ENCODE peak calls at places on chromosomes 7 and 10, in eight cellular contexts. One of them, this sample, is unnamed.

GRCh38 chr10:128324058-128324457 is 197.8 kb upstream of the MKI67 start:
- DNase-seq in body of pancreas: peak; percentile 8
- DNase-seq in mammary epithelial cell: no peak
- DNase-seq in AG10803: no peak
- DNase-seq in fibroblast of villous mesenchyme: no peak
- DNase-seq in IMR-90: no peak
- DNase-seq in fibroblast of lung: no peak
- DNase-seq in adrenal gland: no peak
- DNase-seq in this sample: peak; percentile 51

GRCh38 chr7:23544913-23545354 is 13.2 kb upstream of the TRA2A start:
- DNase-seq in IMR-90: peak; percentile 44
- DNase-seq in body of pancreas: no peak
- DNase-seq in adrenal gland: no peak
- DNase-seq in AG10803: peak; percentile 22
- DNase-seq in fibroblast of villous mesenchyme: peak; percentile 27
- DNase-seq in mammary epithelial cell: peak; percentile 39
- DNase-seq in fibroblast of lung: peak; percentile 42
- DNase-seq in this sample: no peak

GRCh38 chr7:71740196-71740560 is 608.2 kb downstream of the GALNT17 start:
- DNase-seq in fibroblast of lung: no peak
- DNase-seq in IMR-90: no peak
- DNase-seq in AG10803: no peak
- DNase-seq in mammary epithelial cell: no peak
- DNase-seq in adrenal gland: no peak
- DNase-seq in fibroblast of villous mesenchyme: no peak
- DNase-seq in body of pancreas: no peak
- DNase-seq in this sample: no peak

GRCh38 chr7:36820527-36821170 is 96.4 kb upstream of the AOAH start:
- DNase-seq in IMR-90: no peak
- DNase-seq in adrenal gland: no peak
- DNase-seq in mammary epithelial cell: peak; percentile 92
- DNase-seq in fibroblast of lung: peak; percentile 71
- DNase-seq in AG10803: peak; percentile 50
- DNase-seq in fibroblast of villous mesenchyme: peak; percentile 69
- DNase-seq in body of pancreas: no peak
- DNase-seq in this sample: no peak

GRCh38 chr7:8938036-8938435 is 504.6 kb downstream of the NXPH1 start:
- DNase-seq in mammary epithelial cell: no peak
- DNase-seq in body of pancreas: no peak
- DNase-seq in fibroblast of villous mesenchyme: no peak
- DNase-seq in adrenal gland: no peak
- DNase-seq in fibroblast of lung: no peak
- DNase-seq in AG10803: no peak
- DNase-seq in IMR-90: no peak
- DNase-seq in this sample: no peak

GRCh38 chr10:73889014-73889413 is 14.7 kb upstream of the CAMK2G start:
- DNase-seq in body of pancreas: peak; percentile 58
- DNase-seq in fibroblast of villous mesenchyme: peak; percentile 41
- DNase-seq in AG10803: peak; percentile 94
- DNase-seq in adrenal gland: peak; percentile 67
- DNase-seq in fibroblast of lung: peak; percentile 72
- DNase-seq in IMR-90: peak; percentile 78
- DNase-seq in mammary epithelial cell: peak; percentile 100
- DNase-seq in this sample: no peak

GRCh38 chr10:12973149-12973718 is 28.3 kb downstream of the CCDC3 start:
- DNase-seq in AG10803: no peak
- DNase-seq in fibroblast of lung: no peak
- DNase-seq in mammary epithelial cell: no peak
- DNase-seq in adrenal gland: no peak
- DNase-seq in fibroblast of villous mesenchyme: no peak
- DNase-seq in IMR-90: no peak
- DNase-seq in body of pancreas: no peak
- DNase-seq in this sample: no peak

GRCh38 chr7:30707391-30708351 is 25.4 kb upstream of the CRHR2 start:
- DNase-seq in body of pancreas: peak; percentile 22
- DNase-seq in fibroblast of villous mesenchyme: no peak
- DNase-seq in adrenal gland: peak; percentile 13
- DNase-seq in AG10803: no peak
- DNase-seq in fibroblast of lung: no peak
- DNase-seq in IMR-90: no peak
- DNase-seq in mammary epithelial cell: no peak
- DNase-seq in this sample: no peak

GRCh38 chr10:27072436-27073114 is 27.7 kb downstream of the ANKRD26 start:
- DNase-seq in fibroblast of villous mesenchyme: no peak
- DNase-seq in IMR-90: no peak
- DNase-seq in AG10803: no peak
- DNase-seq in mammary epithelial cell: no peak
- DNase-seq in adrenal gland: no peak
- DNase-seq in fibroblast of lung: no peak
- DNase-seq in body of pancreas: no peak
- DNase-seq in this sample: no peak

GRCh38 chr10:124221356-124222297 is 128.2 kb upstream of the CHST15 start:
- DNase-seq in mammary epithelial cell: peak; percentile 71
- DNase-seq in body of pancreas: no peak
- DNase-seq in fibroblast of lung: peak; percentile 12
- DNase-seq in adrenal gland: peak; percentile 28
- DNase-seq in fibroblast of villous mesenchyme: peak; percentile 52
- DNase-seq in IMR-90: no peak
- DNase-seq in AG10803: no peak
- DNase-seq in this sample: no peak

GRCh38 chr7:44244282-44244681 is 43.5 kb downstream of the YKT6 start:
- DNase-seq in fibroblast of villous mesenchyme: peak; percentile 12
- DNase-seq in AG10803: no peak
- DNase-seq in fibroblast of lung: no peak
- DNase-seq in mammary epithelial cell: no peak
- DNase-seq in body of pancreas: peak; percentile 30
- DNase-seq in adrenal gland: no peak
- DNase-seq in IMR-90: no peak
- DNase-seq in this sample: no peak

DNA sequence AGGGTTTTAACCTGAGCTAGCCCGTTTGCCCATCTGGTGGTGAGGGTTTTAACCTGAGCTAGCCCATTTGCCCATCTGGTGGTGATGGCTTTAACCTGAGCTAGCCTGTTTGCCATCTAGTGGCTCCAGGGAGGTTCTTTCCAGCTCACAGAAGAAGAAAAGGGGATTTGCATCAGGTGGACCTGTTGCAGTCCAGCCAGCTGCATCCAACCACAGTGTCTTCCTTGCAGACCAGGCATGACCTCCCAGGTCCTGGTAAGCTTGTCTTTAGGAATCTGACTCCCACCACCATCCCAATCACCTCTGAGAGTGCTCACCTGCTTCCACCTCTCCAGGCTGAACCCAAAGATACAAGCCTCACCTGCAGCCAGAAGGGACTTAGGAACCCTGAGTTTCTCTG is 62.4 kb upstream of the EMX2 start:
- DNase-seq in fibroblast of villous mesenchyme: no peak
- DNase-seq in IMR-90: no peak
- DNase-seq in body of pancreas: no peak
- DNase-seq in mammary epithelial cell: no peak
- DNase-seq in adrenal gland: no peak
- DNase-seq in AG10803: no peak
- DNase-seq in fibroblast of lung: no peak
- DNase-seq in this sample: no peak
- TF ChIP-seq CTCF in fibroblast of villous mesenchyme: no peak
- TF ChIP-seq CTCF in IMR-90: no peak
- TF ChIP-seq CTCF in body of pancreas: no peak
- TF ChIP-seq CTCF in mammary epithelial cell: peak; percentile 8
- TF ChIP-seq CTCF in adrenal gland: no peak
- TF ChIP-seq CTCF in AG10803: peak; percentile 8
- TF ChIP-seq CTCF in fibroblast of lung: no peak
- TF ChIP-seq CTCF in this sample: no peak

GRCh38 chr10:1660815-1661214 is 76.5 kb downstream of the ADARB2 start:
- DNase-seq in AG10803: no peak
- DNase-seq in IMR-90: no peak
- DNase-seq in body of pancreas: no peak
- DNase-seq in fibroblast of lung: no peak
- DNase-seq in fibroblast of villous mesenchyme: no peak
- DNase-seq in adrenal gland: no peak
- DNase-seq in mammary epithelial cell: no peak
- DNase-seq in this sample: no peak

GRCh38 chr10:1660386-1660785 is 76.9 kb downstream of the ADARB2 start:
- DNase-seq in fibroblast of villous mesenchyme: no peak
- DNase-seq in adrenal gland: no peak
- DNase-seq in IMR-90: no peak
- DNase-seq in AG10803: no peak
- DNase-seq in fibroblast of lung: no peak
- DNase-seq in body of pancreas: no peak
- DNase-seq in mammary epithelial cell: no peak
- DNase-seq in this sample: no peak

GRCh38 chr10:1662361-1663025 is 74.8 kb downstream of the ADARB2 start:
- DNase-seq in IMR-90: no peak
- DNase-seq in AG10803: no peak
- DNase-seq in mammary epithelial cell: no peak
- DNase-seq in adrenal gland: no peak
- DNase-seq in fibroblast of lung: no peak
- DNase-seq in fibroblast of villous mesenchyme: no peak
- DNase-seq in body of pancreas: no peak
- DNase-seq in this sample: no peak

GRCh38 chr10:1661861-1662260 is 75.5 kb downstream of the ADARB2 start:
- DNase-seq in IMR-90: no peak
- DNase-seq in AG10803: no peak
- DNase-seq in fibroblast of lung: no peak
- DNase-seq in mammary epithelial cell: no peak
- DNase-seq in adrenal gland: no peak
- DNase-seq in fibroblast of villous mesenchyme: no peak
- DNase-seq in body of pancreas: no peak
- DNase-seq in this sample: no peak

GRCh38 chr10:1661416-1661815 is 75.9 kb downstream of the ADARB2 start:
- DNase-seq in adrenal gland: no peak
- DNase-seq in fibroblast of villous mesenchyme: no peak
- DNase-seq in fibroblast of lung: no peak
- DNase-seq in IMR-90: no peak
- DNase-seq in mammary epithelial cell: no peak
- DNase-seq in body of pancreas: no peak
- DNase-seq in AG10803: no peak
- DNase-seq in this sample: no peak
- H3K4me3 ChIP-seq in adrenal gland: no peak overlapping the region
- H3K4me3 ChIP-seq in fibroblast of villous mesenchyme: no peak overlapping the region
- H3K4me3 ChIP-seq in fibroblast of lung: no peak overlapping the region
- H3K4me3 ChIP-seq in IMR-90: no peak overlapping the region
- H3K4me3 ChIP-seq in mammary epithelial cell: no peak overlapping the region
- H3K4me3 ChIP-seq in body of pancreas: no peak overlapping the region
- H3K4me3 ChIP-seq in AG10803: no peak overlapping the region
- H3K4me3 ChIP-seq in this sample: no peak overlapping the region

DNA sequence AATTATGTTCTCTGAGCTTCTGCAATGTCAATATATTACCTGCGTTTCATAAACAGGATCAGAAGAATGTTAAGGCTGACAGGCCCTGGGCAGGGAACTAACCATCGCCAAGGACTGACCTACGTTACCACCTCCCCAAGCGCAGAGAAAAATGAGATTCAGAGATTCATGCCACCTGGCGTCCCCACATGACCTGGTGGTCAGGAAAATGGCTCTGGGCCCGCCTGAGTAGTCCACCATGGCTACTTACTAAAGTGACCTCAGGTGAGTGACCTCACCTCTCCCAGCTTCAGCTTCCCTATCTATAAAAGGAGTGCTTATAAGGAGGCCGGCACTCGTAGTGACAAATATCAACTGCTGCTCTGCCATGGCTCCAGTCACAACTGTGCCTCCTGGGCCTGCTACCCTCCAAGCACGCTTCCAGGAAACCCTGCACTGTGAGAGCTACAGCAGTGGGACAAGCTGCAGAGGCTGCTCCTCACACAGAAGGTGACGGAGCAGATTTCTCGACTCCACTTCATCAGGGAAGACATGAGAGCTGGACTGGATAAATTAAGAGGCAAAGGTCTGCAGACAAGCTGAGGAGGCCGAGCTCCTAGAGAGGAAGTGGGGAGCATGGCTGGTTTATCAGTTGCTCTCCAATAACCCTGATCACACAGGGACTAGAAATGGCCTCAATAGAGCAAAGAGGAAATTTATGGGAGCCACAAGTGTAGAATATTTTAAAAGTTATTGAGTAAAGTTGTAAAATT is 103.0 kb downstream of the RNF216 start:
- DNase-seq in IMR-90: no peak
- DNase-seq in fibroblast of lung: no peak
- DNase-seq in AG10803: no peak
- DNase-seq in body of pancreas: no peak
- DNase-seq in adrenal gland: no peak
- DNase-seq in mammary epithelial cell: no peak
- DNase-seq in fibroblast of villous mesenchyme: peak; percentile 75
- DNase-seq in this sample: no peak
- TF ChIP-seq CTCF in IMR-90: no peak
- TF ChIP-seq CTCF in fibroblast of lung: no peak
- TF ChIP-seq CTCF in AG10803: no peak
- TF ChIP-seq CTCF in body of pancreas: no peak
- TF ChIP-seq CTCF in adrenal gland: peak; percentile 15
- TF ChIP-seq CTCF in mammary epithelial cell: no peak
- TF ChIP-seq CTCF in fibroblast of villous mesenchyme: no peak
- TF ChIP-seq CTCF in this sample: no peak

GRCh38 chr7:105979405-105979804 is 16.3 kb downstream of the CDHR3 start:
- DNase-seq in fibroblast of lung: no peak
- DNase-seq in mammary epithelial cell: no peak
- DNase-seq in fibroblast of villous mesenchyme: no peak
- DNase-seq in IMR-90: no peak
- DNase-seq in body of pancreas: no peak
- DNase-seq in AG10803: no peak
- DNase-seq in adrenal gland: no peak
- DNase-seq in this sample: no peak

GRCh38 chr7:105985250-105985649 is 22.2 kb downstream of the CDHR3 start:
- DNase-seq in adrenal gland: no peak
- DNase-seq in mammary epithelial cell: no peak
- DNase-seq in fibroblast of villous mesenchyme: no peak
- DNase-seq in AG10803: no peak
- DNase-seq in body of pancreas: no peak
- DNase-seq in IMR-90: no peak
- DNase-seq in fibroblast of lung: no peak
- DNase-seq in this sample: no peak

GRCh38 chr7:105978974-105979373 is 15.9 kb downstream of the CDHR3 start:
- DNase-seq in adrenal gland: no peak
- DNase-seq in mammary epithelial cell: no peak
- DNase-seq in fibroblast of lung: no peak
- DNase-seq in IMR-90: no peak
- DNase-seq in body of pancreas: no peak
- DNase-seq in AG10803: no peak
- DNase-seq in fibroblast of villous mesenchyme: no peak
- DNase-seq in this sample: no peak

GRCh38 chr7:105985821-105986220 is 22.8 kb downstream of the CDHR3 start:
- DNase-seq in IMR-90: no peak
- DNase-seq in mammary epithelial cell: no peak
- DNase-seq in body of pancreas: no peak
- DNase-seq in fibroblast of villous mesenchyme: no peak
- DNase-seq in adrenal gland: no peak
- DNase-seq in fibroblast of lung: no peak
- DNase-seq in AG10803: no peak
- DNase-seq in this sample: no peak

GRCh38 chr7:105982388-105982787 is 19.3 kb downstream of the CDHR3 start:
- DNase-seq in IMR-90: no peak
- DNase-seq in fibroblast of villous mesenchyme: no peak
- DNase-seq in adrenal gland: no peak
- DNase-seq in mammary epithelial cell: no peak
- DNase-seq in body of pancreas: no peak
- DNase-seq in AG10803: no peak
- DNase-seq in fibroblast of lung: no peak
- DNase-seq in this sample: no peak
- H3K4me3 ChIP-seq in IMR-90: no peak overlapping the region
- H3K4me3 ChIP-seq in fibroblast of villous mesenchyme: no peak overlapping the region
- H3K4me3 ChIP-seq in adrenal gland: no peak overlapping the region
- H3K4me3 ChIP-seq in mammary epithelial cell: no peak overlapping the region
- H3K4me3 ChIP-seq in body of pancreas: no peak overlapping the region
- H3K4me3 ChIP-seq in AG10803: no peak overlapping the region
- H3K4me3 ChIP-seq in fibroblast of lung: no peak overlapping the region
- H3K4me3 ChIP-seq in this sample: no peak overlapping the region

This sample was measured in LNCaP clone FGC.